ENCODE peak calls at places on chromosomes 3 and 15, in seven cellular contexts. B is kidney, K is suprapubic skin, O is A549, G is astrocyte, C is transverse colon, W is lower lobe of right lung. T is an unnamed sample. For H3K4me1, the result is how much of the 10 kb centered on the place peaks cover.

GRCh38 chr3:51391566-51392300 is 648 bp downstream of the RBM15B start:
- DNase-seq in B (peak), K (no peak), O (no peak), G (peak), C (peak), W (peak), T (no peak)

GRCh38 chr3:172437713-172438112 is 10.5 kb downstream of the GHSR start:
- DNase-seq in B (no peak), K (no peak), O (no peak), G (no peak), C (no peak), W (no peak), T (no peak)

GRCh38 chr3:16864610-16865313 is 20.0 kb upstream of the PLCL2 start:
- DNase-seq in B (no peak), K (no peak), O (peak), G (peak), C (no peak), W (no peak), T (no peak)

GRCh38 chr15:35980719-35981118 is 434.8 kb upstream of the DPH6 start:
- DNase-seq in B (no peak), K (no peak), O (peak), G (peak), C (no peak), W (no peak), T (no peak)

GRCh38 chr3:78880588-78881461 is 887.0 kb downstream of the ROBO1 start:
- DNase-seq in B (no peak), K (no peak), O (no peak), G (no peak), C (no peak), W (no peak), T (no peak)

GRCh38 chr3:99625237-99625622 is 13.2 kb upstream of the COL8A1 start:
- DNase-seq in B (no peak), K (no peak), O (no peak), G (no peak), C (no peak), W (no peak), T (no peak)

GRCh38 chr15:39347453-39347852 is 233.4 kb upstream of the THBS1 start:
- DNase-seq in B (no peak), K (no peak), O (no peak), G (no peak), C (no peak), W (no peak), T (no peak)

GRCh38 chr3:165669502-165669901 is 167.7 kb downstream of the BCHE start:
- DNase-seq in B (no peak), K (no peak), O (no peak), G (peak), C (no peak), W (no peak), T (no peak)

GRCh38 chr3:45199837-45200648 is 26.0 kb downstream of the TMEM158 start:
- DNase-seq in B (no peak), K (no peak), O (peak), G (peak), C (peak), W (no peak), T (no peak)

GRCh38 chr3:37025562-37026335 is 32.4 kb downstream of the MLH1 start:
- DNase-seq in B (no peak), K (no peak), O (no peak), G (no peak), C (no peak), W (no peak), T (no peak)

GRCh38 chr3:37026851-37027250 is 33.5 kb downstream of the MLH1 start:
- DNase-seq in B (no peak), K (no peak), O (no peak), G (no peak), C (no peak), W (no peak), T (no peak)

GRCh38 chr3:37028329-37028728 is 35.0 kb downstream of the MLH1 start:
- DNase-seq in B (no peak), K (no peak), O (no peak), G (no peak), C (no peak), W (no peak), T (peak)

GRCh38 chr3:37024820-37025405 is 31.6 kb downstream of the MLH1 start:
- DNase-seq in B (no peak), K (no peak), O (peak), G (no peak), C (no peak), W (no peak), T (no peak)

DNA sequence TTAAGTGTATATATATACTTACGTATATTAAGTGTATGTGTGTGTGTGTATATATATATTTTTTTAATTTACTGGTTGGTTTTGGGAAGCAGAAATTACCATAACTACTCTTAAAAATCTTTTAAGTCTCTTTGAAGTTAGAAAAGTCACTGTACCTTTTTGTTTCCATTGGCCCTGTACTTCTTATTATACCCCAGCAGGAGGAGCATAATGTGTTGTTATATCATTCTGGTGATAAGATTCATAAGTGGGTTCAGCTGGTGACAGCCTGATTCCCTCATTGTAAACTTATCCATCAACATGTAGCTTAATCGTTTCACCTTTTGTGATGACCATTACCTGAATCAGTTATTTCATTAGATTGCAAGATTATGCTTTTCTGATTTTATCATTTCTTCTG is 30.8 kb downstream of the MLH1 start:
- DNase-seq in B (no peak), K (no peak), O (no peak), G (peak), C (no peak), W (no peak), T (no peak)
- TF ChIP-seq CTCF in B (no peak), K (peak), O (no peak), G (peak), C (peak), W (peak), T (peak)

DNA sequence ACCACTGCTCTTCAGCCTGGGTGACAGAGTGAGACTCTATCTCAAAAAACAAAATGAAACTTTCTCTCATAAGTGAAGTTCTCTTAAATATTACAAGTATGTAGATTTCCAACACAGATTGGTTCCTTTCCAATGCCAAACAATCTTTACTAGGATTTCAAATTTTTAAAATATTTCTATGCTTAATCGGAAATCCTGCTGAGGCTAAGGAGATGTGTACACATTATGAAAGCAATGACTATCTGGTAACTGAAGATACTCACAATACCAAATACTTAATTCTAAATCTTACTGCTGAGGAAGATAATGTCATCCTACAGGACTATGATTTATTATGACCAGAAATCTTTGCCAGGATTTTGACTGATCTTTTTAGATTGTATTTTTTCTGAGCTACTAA is 255.6 kb upstream of the ZNF717 start:
- DNase-seq in B (no peak), K (no peak), O (no peak), G (peak), C (no peak), W (no peak), T (no peak)
- H3K4me1 ChIP-seq in B (under half), K (under half), O (under half), G (under half), C (under half), W (under half), T (under half)

GRCh38 chr3:34374521-34374920 is 576.1 kb downstream of the PDCD6IP start:
- DNase-seq in B (no peak), K (no peak), O (peak), G (no peak), C (no peak), W (no peak), T (no peak)
- TF ChIP-seq CTCF in B (no peak), K (no peak), O (no peak), G (no peak), C (no peak), W (no peak), T (no peak)

GRCh38 chr15:90866800-90867199 is 1.6 kb upstream of the FURIN start:
- DNase-seq in B (no peak), K (no peak), O (no peak), G (no peak), C (no peak), W (no peak), T (no peak)
- H3K4me1 ChIP-seq in B (under half), K (half or more), O (half or more), G (under half), C (under half), W (half or more), T (half or more)

GRCh38 chr15:33730815-33731214 is 237.5 kb upstream of the CHRM5 start:
- DNase-seq in B (no peak), K (no peak), O (no peak), G (no peak), C (no peak), W (no peak), T (no peak)

GRCh38 chr15:33737687-33738606 is 230.3 kb upstream of the CHRM5 start:
- DNase-seq in B (no peak), K (no peak), O (peak), G (no peak), C (peak), W (no peak), T (no peak)

GRCh38 chr15:33735143-33735542 is 233.2 kb upstream of the CHRM5 start:
- DNase-seq in B (no peak), K (no peak), O (no peak), G (no peak), C (no peak), W (no peak), T (no peak)

GRCh38 chr15:33738941-33739664 is 229.2 kb upstream of the CHRM5 start:
- DNase-seq in B (no peak), K (no peak), O (no peak), G (no peak), C (no peak), W (no peak), T (no peak)

DNA sequence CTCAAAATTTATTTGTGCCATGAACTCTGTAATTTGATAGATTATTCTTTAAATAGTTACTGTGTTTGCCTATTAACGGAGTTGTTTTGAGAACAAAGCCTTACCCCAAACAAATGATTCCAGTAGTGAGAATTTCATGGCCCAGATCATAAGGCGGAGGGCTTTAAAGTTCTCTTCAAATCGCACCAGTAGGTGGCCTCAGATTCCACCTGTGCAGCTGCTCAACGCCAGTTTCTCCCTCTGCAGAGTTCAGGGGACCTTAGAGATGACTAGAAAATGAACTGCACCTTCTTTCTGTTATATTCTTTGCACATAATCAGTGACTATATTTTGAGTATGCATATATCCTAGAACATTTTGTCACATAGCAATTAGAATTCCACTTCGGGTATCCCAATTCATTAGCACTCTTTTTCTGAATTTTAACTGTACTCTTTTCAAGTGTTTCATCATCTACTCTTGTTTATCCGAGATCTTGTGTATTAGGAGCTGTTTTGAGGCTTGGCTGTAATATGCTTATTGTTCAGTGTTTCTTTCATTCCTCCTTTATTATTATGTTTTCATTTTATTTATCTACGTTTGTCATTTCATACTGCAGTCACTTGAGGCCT is 232.6 kb upstream of the CHRM5 start:
- DNase-seq in B (no peak), K (no peak), O (peak), G (no peak), C (peak), W (no peak), T (no peak)
- TF ChIP-seq CTCF in B (peak), K (peak), O (peak), G (peak), C (peak), W (peak), T (peak)

GRCh38 chr15:70265986-70266385 is 168.3 kb upstream of the TLE3 start:
- DNase-seq in B (peak), K (no peak), O (no peak), G (no peak), C (no peak), W (no peak), T (no peak)

GRCh38 chr15:70265466-70265978 is 167.8 kb upstream of the TLE3 start:
- DNase-seq in B (peak), K (no peak), O (no peak), G (no peak), C (no peak), W (no peak), T (no peak)

GRCh38 chr15:70267306-70267705 is 169.6 kb upstream of the TLE3 start:
- DNase-seq in B (peak), K (no peak), O (no peak), G (no peak), C (no peak), W (no peak), T (no peak)

GRCh38 chr15:70267879-70268278 is 170.2 kb upstream of the TLE3 start:
- DNase-seq in B (no peak), K (no peak), O (no peak), G (peak), C (no peak), W (no peak), T (no peak)

DNA sequence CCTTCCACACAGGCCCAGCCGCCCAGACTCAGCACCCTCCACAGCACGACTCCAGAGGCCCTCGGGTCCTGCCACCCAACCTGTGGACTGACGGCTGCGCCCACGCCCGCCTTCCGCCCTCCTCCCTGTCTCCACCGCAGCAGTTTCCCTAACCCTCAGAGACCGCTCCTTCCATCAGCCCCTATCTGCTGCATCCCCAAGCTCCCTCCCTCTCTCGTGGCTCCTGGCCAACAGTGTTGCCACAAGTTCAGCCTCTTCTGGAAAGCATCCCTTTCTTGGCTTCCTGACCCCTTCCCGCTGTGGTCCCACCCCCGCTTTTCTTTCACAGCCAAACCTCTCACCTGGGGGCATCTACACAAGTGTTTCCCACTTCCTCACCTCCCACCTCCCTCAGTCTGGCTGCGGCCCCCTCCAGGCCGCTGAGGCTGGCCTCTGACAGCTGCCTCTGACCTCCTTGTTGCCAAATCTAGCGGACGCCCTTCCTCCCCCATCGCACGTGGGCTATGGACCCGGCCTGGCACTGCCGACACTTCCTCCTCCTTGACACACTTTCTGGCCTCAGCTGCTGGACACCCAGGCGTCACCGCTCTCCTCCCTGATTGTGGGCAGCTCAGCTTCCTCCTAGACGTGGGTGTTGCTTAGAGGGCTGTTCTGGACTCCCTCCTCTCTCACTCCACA is 168.8 kb upstream of the TLE3 start:
- DNase-seq in B (peak), K (peak), O (no peak), G (peak), C (peak), W (peak), T (peak)
- H3K4me1 ChIP-seq in B (half or more), K (under half), O (under half), G (under half), C (half or more), W (half or more), T (half or more)

DNA sequence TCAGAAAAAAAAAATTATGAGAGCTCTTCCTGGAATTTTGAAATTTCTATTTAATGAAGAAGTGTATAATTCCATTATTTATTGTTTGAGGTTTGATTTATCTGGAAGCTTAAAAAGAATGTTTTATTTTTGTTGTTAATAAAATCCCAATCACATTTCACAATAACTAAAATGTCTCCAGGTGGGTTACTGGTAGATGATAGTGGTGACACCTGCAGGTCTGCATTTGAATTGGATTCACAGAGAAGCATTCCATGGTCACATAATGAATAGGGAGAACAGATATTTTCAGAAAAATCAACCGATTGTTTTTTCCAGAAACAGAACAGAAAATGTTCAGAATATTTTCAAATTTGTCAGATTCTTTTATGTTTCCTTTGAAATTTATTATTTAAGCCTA is 48.3 kb downstream of the ASB7 start:
- DNase-seq in B (no peak), K (no peak), O (peak), G (no peak), C (no peak), W (no peak), T (no peak)
- TF ChIP-seq CTCF in B (no peak), K (no peak), O (peak), G (no peak), C (no peak), W (no peak), T (no peak)

T was measured in left ventricle myocardium inferior.